ENCODE peak calls at places on chromosome 12, in five cellular contexts. One of them, this sample, is unnamed.

GRCh38 chr12:124386059-124386458 is 91.2 kb downstream of the RFLNA start:
- DNase-seq in H1: no peak
- DNase-seq in trophoblast cell: peak; percentile 86
- DNase-seq in H9: no peak
- DNase-seq in mesenchymal stem cell: peak; percentile 53
- DNase-seq in this sample: no peak

GRCh38 chr12:44875417-44875953 is 630 bp downstream of the NELL2 start:
- DNase-seq in H1: no peak
- DNase-seq in mesenchymal stem cell: no peak
- DNase-seq in H9: peak; percentile 64
- DNase-seq in trophoblast cell: no peak
- DNase-seq in this sample: peak; percentile 35

GRCh38 chr12:116525418-116526001 is 33.7 kb upstream of the MAP1LC3B2 start:
- DNase-seq in H9: no peak
- DNase-seq in trophoblast cell: peak; percentile 57
- DNase-seq in H1: no peak
- DNase-seq in mesenchymal stem cell: peak; percentile 79
- DNase-seq in this sample: no peak

GRCh38 chr12:88303335-88303734 is 161.2 kb downstream of the TMTC3 start:
- DNase-seq in mesenchymal stem cell: no peak
- DNase-seq in H9: no peak
- DNase-seq in H1: no peak
- DNase-seq in trophoblast cell: no peak
- DNase-seq in this sample: no peak

GRCh38 chr12:121576851-121577391 is 3.9 kb downstream of the KDM2B start:
- DNase-seq in H9: peak; percentile 87
- DNase-seq in H1: peak; percentile 78
- DNase-seq in trophoblast cell: peak; percentile 55
- DNase-seq in mesenchymal stem cell: peak; percentile 83
- DNase-seq in this sample: peak; percentile 87

GRCh38 chr12:114933428-114934160 is 249.6 kb upstream of the TBX3 start:
- DNase-seq in H1: no peak
- DNase-seq in mesenchymal stem cell: peak; percentile 97
- DNase-seq in trophoblast cell: peak; percentile 97
- DNase-seq in H9: no peak
- DNase-seq in this sample: no peak

GRCh38 chr12:67943295-67943892 is 45.9 kb upstream of the IFNG-AS1 start:
- DNase-seq in H9: no peak
- DNase-seq in mesenchymal stem cell: peak; percentile 75
- DNase-seq in trophoblast cell: peak; percentile 87
- DNase-seq in H1: no peak
- DNase-seq in this sample: peak; percentile 58

GRCh38 chr12:132602578-132603239 is 7.7 kb downstream of the LRCOL1 start:
- DNase-seq in mesenchymal stem cell: no peak
- DNase-seq in H9: no peak
- DNase-seq in trophoblast cell: peak; percentile 18
- DNase-seq in H1: no peak
- DNase-seq in this sample: no peak

GRCh38 chr12:3135522-3136461 is 58.6 kb downstream of the TSPAN9 start:
- DNase-seq in H1: peak; percentile 58
- DNase-seq in mesenchymal stem cell: peak; percentile 80
- DNase-seq in H9: peak; percentile 85
- DNase-seq in trophoblast cell: peak; percentile 77
- DNase-seq in this sample: peak; percentile 84

GRCh38 chr12:88952543-88952942 is 372.3 kb upstream of the KITLG start:
- DNase-seq in mesenchymal stem cell: peak; percentile 30
- DNase-seq in trophoblast cell: no peak
- DNase-seq in H9: no peak
- DNase-seq in H1: no peak
- DNase-seq in this sample: no peak

GRCh38 chr12:16421806-16422205 is 74.4 kb downstream of the MGST1 start:
- DNase-seq in H1: no peak
- DNase-seq in trophoblast cell: peak; percentile 45
- DNase-seq in mesenchymal stem cell: no peak
- DNase-seq in H9: no peak
- DNase-seq in this sample: no peak

GRCh38 chr12:2057793-2058408 is 5.1 kb downstream of the CACNA1C start:
- DNase-seq in H9: no peak
- DNase-seq in H1: no peak
- DNase-seq in trophoblast cell: no peak
- DNase-seq in mesenchymal stem cell: no peak
- DNase-seq in this sample: no peak

GRCh38 chr12:114732426-114733030 is 48.6 kb upstream of the TBX3 start:
- DNase-seq in H1: no peak
- DNase-seq in trophoblast cell: no peak
- DNase-seq in mesenchymal stem cell: no peak
- DNase-seq in H9: peak; percentile 65
- DNase-seq in this sample: no peak

GRCh38 chr12:91617830-91618229 is 435.2 kb upstream of the DCN start:
- DNase-seq in H9: no peak
- DNase-seq in mesenchymal stem cell: no peak
- DNase-seq in H1: no peak
- DNase-seq in trophoblast cell: peak; percentile 48
- DNase-seq in this sample: no peak

GRCh38 chr12:132305991-132306884 is 23.2 kb downstream of the GALNT9 start:
- DNase-seq in mesenchymal stem cell: no peak
- DNase-seq in H9: no peak
- DNase-seq in trophoblast cell: no peak
- DNase-seq in H1: no peak
- DNase-seq in this sample: no peak

GRCh38 chr12:69540606-69541386 is 44.5 kb upstream of the CCT2 start:
- DNase-seq in mesenchymal stem cell: peak; percentile 42
- DNase-seq in H9: no peak
- DNase-seq in H1: no peak
- DNase-seq in trophoblast cell: no peak
- DNase-seq in this sample: no peak

GRCh38 chr12:125351788-125352187 is 286.6 kb downstream of the AACS start:
- DNase-seq in H1: no peak
- DNase-seq in mesenchymal stem cell: no peak
- DNase-seq in H9: no peak
- DNase-seq in trophoblast cell: no peak
- DNase-seq in this sample: no peak

GRCh38 chr12:50283230-50283923 is at the start of gene LIMA1:
- DNase-seq in trophoblast cell: peak; percentile 96
- DNase-seq in H1: peak; percentile 73
- DNase-seq in H9: peak; percentile 98
- DNase-seq in mesenchymal stem cell: peak; percentile 91
- DNase-seq in this sample: peak; percentile 75

GRCh38 chr12:84305144-84305543 is 607.5 kb downstream of the SLC6A15 start:
- DNase-seq in mesenchymal stem cell: peak; percentile 94
- DNase-seq in H1: no peak
- DNase-seq in H9: no peak
- DNase-seq in trophoblast cell: no peak
- DNase-seq in this sample: no peak

GRCh38 chr12:128137140-128137539 is 129.8 kb upstream of the TMEM132C start:
- DNase-seq in mesenchymal stem cell: no peak
- DNase-seq in H9: no peak
- DNase-seq in H1: no peak
- DNase-seq in trophoblast cell: no peak
- DNase-seq in this sample: no peak

GRCh38 chr12:57579011-57579410 is 12.0 kb upstream of the PIP4K2C start:
- DNase-seq in trophoblast cell: no peak
- DNase-seq in mesenchymal stem cell: no peak
- DNase-seq in H1: no peak
- DNase-seq in H9: no peak
- DNase-seq in this sample: no peak

GRCh38 chr12:49327887-49328286 is 4.8 kb downstream of the TROAP start:
- DNase-seq in H1: no peak
- DNase-seq in mesenchymal stem cell: no peak
- DNase-seq in H9: no peak
- DNase-seq in trophoblast cell: no peak
- DNase-seq in this sample: no peak

GRCh38 chr12:69440016-69440415 is 30.2 kb upstream of the FRS2 start:
- DNase-seq in mesenchymal stem cell: no peak
- DNase-seq in H1: no peak
- DNase-seq in trophoblast cell: peak; percentile 66
- DNase-seq in H9: no peak
- DNase-seq in this sample: no peak

GRCh38 chr12:3417937-3418336 is 73.1 kb upstream of the PRMT8 start:
- DNase-seq in trophoblast cell: no peak
- DNase-seq in mesenchymal stem cell: no peak
- DNase-seq in H1: no peak
- DNase-seq in H9: no peak
- DNase-seq in this sample: no peak

GRCh38 chr12:23025372-23026021 is 400.5 kb downstream of the ETNK1 start:
- DNase-seq in mesenchymal stem cell: no peak
- DNase-seq in H1: no peak
- DNase-seq in H9: no peak
- DNase-seq in trophoblast cell: no peak
- DNase-seq in this sample: no peak

GRCh38 chr12:52884526-52885293 is 20.2 kb downstream of the KRT8 start:
- DNase-seq in trophoblast cell: peak; percentile 84
- DNase-seq in mesenchymal stem cell: peak; percentile 64
- DNase-seq in H1: no peak
- DNase-seq in H9: peak; percentile 90
- DNase-seq in this sample: peak; percentile 78

GRCh38 chr12:56256326-56256960 is 1.7 kb downstream of the ANKRD52 start:
- DNase-seq in H1: no peak
- DNase-seq in H9: peak; percentile 33
- DNase-seq in trophoblast cell: no peak
- DNase-seq in mesenchymal stem cell: peak; percentile 28
- DNase-seq in this sample: no peak

GRCh38 chr12:6766651-6767300 is 613 bp downstream of the PTMS start:
- DNase-seq in mesenchymal stem cell: peak; percentile 71
- DNase-seq in H1: no peak
- DNase-seq in trophoblast cell: peak; percentile 71
- DNase-seq in H9: peak; percentile 74
- DNase-seq in this sample: no peak

GRCh38 chr12:124923906-124924734 is 9.7 kb upstream of the UBC start:
- DNase-seq in trophoblast cell: peak; percentile 100
- DNase-seq in H1: no peak
- DNase-seq in mesenchymal stem cell: peak; percentile 80
- DNase-seq in H9: peak; percentile 84
- DNase-seq in this sample: no peak

GRCh38 chr12:22443379-22444316 is 100.7 kb downstream of the C2CD5 start:
- DNase-seq in trophoblast cell: peak; percentile 91
- DNase-seq in H1: peak; percentile 39
- DNase-seq in H9: peak; percentile 86
- DNase-seq in mesenchymal stem cell: peak; percentile 81
- DNase-seq in this sample: peak; percentile 74

GRCh38 chr12:71661977-71662522 is 1.6 kb downstream of the ZFC3H1 start:
- DNase-seq in H1: no peak
- DNase-seq in H9: no peak
- DNase-seq in mesenchymal stem cell: peak; percentile 52
- DNase-seq in trophoblast cell: peak; percentile 84
- DNase-seq in this sample: no peak

GRCh38 chr12:105672576-105672975 is 342.1 kb downstream of the C12orf75 start:
- DNase-seq in H1: no peak
- DNase-seq in trophoblast cell: no peak
- DNase-seq in mesenchymal stem cell: peak; percentile 18
- DNase-seq in H9: no peak
- DNase-seq in this sample: no peak

GRCh38 chr12:124188561-124189405 is 106.1 kb upstream of the RFLNA start:
- DNase-seq in H1: no peak
- DNase-seq in mesenchymal stem cell: peak; percentile 42
- DNase-seq in H9: no peak
- DNase-seq in trophoblast cell: peak; percentile 88
- DNase-seq in this sample: no peak

GRCh38 chr12:57739387-57739786 is 845 bp upstream of the AGAP2 start:
- DNase-seq in trophoblast cell: no peak
- DNase-seq in H1: no peak
- DNase-seq in H9: no peak
- DNase-seq in mesenchymal stem cell: no peak
- DNase-seq in this sample: no peak

GRCh38 chr12:80241576-80242273 is 142.4 kb downstream of the OTOGL start:
- DNase-seq in H1: no peak
- DNase-seq in H9: no peak
- DNase-seq in trophoblast cell: no peak
- DNase-seq in mesenchymal stem cell: no peak
- DNase-seq in this sample: no peak

GRCh38 chr12:25979059-25979458 is 20.6 kb downstream of the RASSF8 start:
- DNase-seq in H9: no peak
- DNase-seq in mesenchymal stem cell: no peak
- DNase-seq in trophoblast cell: no peak
- DNase-seq in H1: no peak
- DNase-seq in this sample: no peak

GRCh38 chr12:107320031-107320928 is 226.9 kb upstream of the CRY1 start:
- DNase-seq in H1: no peak
- DNase-seq in trophoblast cell: peak; percentile 60
- DNase-seq in H9: peak; percentile 87
- DNase-seq in mesenchymal stem cell: peak; percentile 9
- DNase-seq in this sample: no peak
- H2BK12ac ChIP-seq in H1: peak overlapping the region; percentile 41
- H2BK12ac ChIP-seq in trophoblast cell: no peak overlapping the region
- H2BK12ac ChIP-seq in H9: no peak overlapping the region
- H2BK12ac ChIP-seq in mesenchymal stem cell: no peak overlapping the region
- H2BK12ac ChIP-seq in this sample: no peak overlapping the region

DNA sequence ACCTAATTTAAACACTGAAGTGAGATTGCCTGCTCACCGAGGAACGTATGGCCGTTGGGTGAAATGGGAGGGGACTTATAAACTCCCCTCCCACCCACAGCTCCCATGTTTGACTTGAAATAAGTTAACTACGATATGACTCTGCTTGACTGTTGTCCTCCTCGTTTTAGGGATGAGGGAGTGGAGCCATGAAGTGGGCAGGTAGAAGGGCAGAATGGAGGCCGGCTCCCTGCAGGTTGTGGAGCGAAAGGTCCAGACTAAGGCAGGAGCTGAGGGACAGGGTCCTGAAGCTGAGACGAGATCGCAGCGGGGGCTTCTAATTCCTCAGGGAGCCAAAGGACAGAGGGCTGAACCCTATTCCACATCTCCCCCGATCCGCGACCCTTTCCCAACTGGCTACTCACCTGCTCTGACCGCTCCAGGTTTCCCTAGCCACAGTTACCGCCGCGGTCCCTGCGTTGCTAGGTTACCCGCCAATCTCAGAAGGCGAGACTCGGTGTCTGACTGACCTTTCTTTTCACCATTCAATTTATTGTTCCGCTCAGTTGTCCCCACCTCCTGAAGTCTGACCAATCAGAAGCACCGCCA is 577 bp upstream of the TPCN1 start:
- DNase-seq in trophoblast cell: peak; percentile 40
- DNase-seq in H1: no peak
- DNase-seq in H9: no peak
- DNase-seq in mesenchymal stem cell: no peak
- DNase-seq in this sample: no peak
- H2BK120ac ChIP-seq in trophoblast cell: no peak overlapping the region
- H2BK120ac ChIP-seq in H1: no peak overlapping the region
- H2BK120ac ChIP-seq in H9: no peak overlapping the region
- H2BK120ac ChIP-seq in mesenchymal stem cell: no peak overlapping the region
- H2BK120ac ChIP-seq in this sample: no peak overlapping the region

GRCh38 chr12:95582230-95583058 is 31.2 kb upstream of the USP44 start:
- DNase-seq in trophoblast cell: peak; percentile 48
- DNase-seq in H9: no peak
- DNase-seq in H1: no peak
- DNase-seq in mesenchymal stem cell: peak; percentile 54
- DNase-seq in this sample: no peak
- H4K91ac ChIP-seq in trophoblast cell: no peak overlapping the region
- H4K91ac ChIP-seq in H9: no peak overlapping the region
- H4K91ac ChIP-seq in H1: no peak overlapping the region
- H4K91ac ChIP-seq in mesenchymal stem cell: no peak overlapping the region
- H4K91ac ChIP-seq in this sample: no peak overlapping the region

DNA sequence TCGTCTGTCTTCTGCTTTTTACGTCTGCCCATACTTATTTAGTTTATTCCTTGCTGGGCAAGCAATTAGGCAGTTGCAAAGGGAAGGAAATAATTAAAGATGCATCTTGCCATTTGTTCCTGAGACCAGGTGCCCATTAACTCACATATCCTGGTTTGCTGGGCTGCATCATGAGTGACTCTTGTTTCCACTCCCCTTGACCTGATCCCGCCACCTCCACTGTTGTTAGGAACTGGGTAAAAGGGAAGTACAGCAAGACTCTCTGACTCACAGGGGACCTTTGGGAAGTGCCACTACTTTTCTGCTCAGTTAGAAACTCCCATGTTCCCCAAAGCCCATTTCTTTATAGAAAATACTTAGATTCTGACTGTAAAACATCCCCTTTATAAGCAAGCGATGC is 186.1 kb upstream of the BCL2L14 start:
- DNase-seq in H1: no peak
- DNase-seq in mesenchymal stem cell: peak; percentile 25
- DNase-seq in trophoblast cell: peak; percentile 75
- DNase-seq in H9: no peak
- DNase-seq in this sample: no peak
- H2BK12ac ChIP-seq in H1: no peak overlapping the region
- H2BK12ac ChIP-seq in mesenchymal stem cell: no peak overlapping the region
- H2BK12ac ChIP-seq in trophoblast cell: peak overlapping the region; percentile 20
- H2BK12ac ChIP-seq in H9: no peak overlapping the region
- H2BK12ac ChIP-seq in this sample: no peak overlapping the region